ENCODE peak calls at places on chromosomes 5 and 9, in seven cellular contexts. R is M059J; M is GM04503; L is mesothelial cell of epicardium; A is stomach; C is stimulated activated CD8-positive, alpha-beta memory T cell treated with anti-CD3 and anti-CD28 coated beads, Interleukin-4, amount 100 ng/mL, for 4 hours; Z is GM19239. S is an unnamed sample.

GRCh38 chr5:172542651-172543131 is 88.4 kb upstream of the SH3PXD2B start:
- DNase-seq in R (no peak), M (no peak), L (peak), A (peak), C (no peak), Z (no peak), S (no peak)

GRCh38 chr9:79581794-79582193 is 10.0 kb downstream of the TLE4 start:
- DNase-seq in R (peak), M (peak), L (peak), A (no peak), C (no peak), Z (no peak), S (no peak)

GRCh38 chr5:143061161-143061945 is 291.2 kb downstream of the ARHGAP26 start:
- DNase-seq in R (peak), M (peak), L (no peak), A (no peak), C (no peak), Z (no peak), S (no peak)

GRCh38 chr5:116652196-116652729 is 77.6 kb upstream of the SEMA6A start:
- DNase-seq in R (peak), M (no peak), L (peak), A (no peak), C (no peak), Z (no peak), S (peak)

GRCh38 chr5:158133369-158133768 is 274.4 kb upstream of the CLINT1 start:
- DNase-seq in R (no peak), M (no peak), L (no peak), A (no peak), C (no peak), Z (no peak), S (no peak)

GRCh38 chr9:122346478-122347347 is 24.1 kb upstream of the PTGS1 start:
- DNase-seq in R (peak), M (no peak), L (peak), A (peak), C (no peak), Z (no peak), S (no peak)

GRCh38 chr5:180467028-180467427 is 27.2 kb upstream of the CNOT6 start:
- DNase-seq in R (peak), M (no peak), L (no peak), A (peak), C (no peak), Z (no peak), S (no peak)

GRCh38 chr9:34454571-34455065 is 3.8 kb downstream of the FAM219A start:
- DNase-seq in R (peak), M (peak), L (no peak), A (no peak), C (no peak), Z (no peak), S (no peak)

GRCh38 chr9:124001445-124001799 is 10.1 kb upstream of the LHX2 start:
- DNase-seq in R (no peak), M (no peak), L (no peak), A (no peak), C (no peak), Z (no peak), S (no peak)

GRCh38 chr9:68522126-68522525 is 18.6 kb downstream of the TMEM252 start:
- DNase-seq in R (no peak), M (no peak), L (no peak), A (no peak), C (no peak), Z (no peak), S (no peak)

GRCh38 chr5:140413230-140413629 is 11.6 kb downstream of the ANKHD1 start:
- DNase-seq in R (no peak), M (no peak), L (no peak), A (no peak), C (no peak), Z (no peak), S (no peak)

GRCh38 chr5:16585028-16585667 is 31.6 kb downstream of the RETREG1 start:
- DNase-seq in R (no peak), M (no peak), L (no peak), A (no peak), C (no peak), Z (peak), S (no peak)

GRCh38 chr9:70495514-70495913 is 81.1 kb upstream of the KLF9 start:
- DNase-seq in R (no peak), M (no peak), L (no peak), A (no peak), C (no peak), Z (no peak), S (no peak)

GRCh38 chr9:38708759-38709158 is 11.2 kb downstream of the FAM240B start:
- DNase-seq in R (peak), M (no peak), L (no peak), A (no peak), C (no peak), Z (no peak), S (no peak)

S was measured in NCI-H1048.